ENCODE peak calls at places on chromosomes 4 and X, in ten cellular contexts. W is right lobe of liver, J is stomach, T is ascending aorta, B is astrocyte, N is A549, Z is cardiac muscle cell, M is heart right ventricle, A is transverse colon, C is suprapubic skin. Y is an unnamed sample. For H3K4me1, the result is how much of the 10 kb centered on the place peaks cover.

GRCh38 chr4:118712872-118713271 is 27.7 kb downstream of the METTL14 start:
- DNase-seq in Z (no peak), N (no peak), C (no peak), M (no peak), J (no peak), B (peak), T (no peak), W (no peak), A (no peak), Y (no peak)

GRCh38 chr4:38113551-38113950 is 153.4 kb downstream of the PTTG2 start:
- DNase-seq in B (no peak), Z (no peak), C (no peak), A (no peak), T (no peak), N (no peak), M (no peak), J (no peak), W (no peak), Y (no peak)

GRCh38 chrX:349196-349595 is 30.6 kb upstream of the GTPBP6 start:
- DNase-seq in B (no peak), J (no peak), M (no peak), Z (peak), W (peak), A (no peak), C (no peak), T (no peak), N (no peak), Y (no peak)

GRCh38 chrX:110341189-110342035 is 17.2 kb upstream of the RTL9 start:
- DNase-seq in J (no peak), A (no peak), N (peak), W (no peak), T (no peak), C (no peak), Z (no peak), M (no peak), B (peak), Y (no peak)

GRCh38 chrX:150334998-150335397 is 28.1 kb upstream of the MAMLD1 start:
- DNase-seq in W (no peak), A (no peak), Z (no peak), N (no peak), B (no peak), C (no peak), M (no peak), T (no peak), J (no peak), Y (no peak)

GRCh38 chr4:165415910-165416309 is 37.1 kb downstream of the CPE start:
- DNase-seq in T (no peak), N (no peak), B (no peak), W (no peak), Z (no peak), C (no peak), M (no peak), J (no peak), A (no peak), Y (no peak)

GRCh38 chrX:104351173-104351769 is 96.5 kb upstream of the ESX1 start:
- DNase-seq in W (no peak), B (peak), J (no peak), Z (no peak), M (no peak), A (no peak), N (peak), T (no peak), C (no peak), Y (no peak)

GRCh38 chrX:50905334-50905733 is 5.2 kb upstream of the BMP15 start:
- DNase-seq in B (no peak), M (no peak), A (peak), T (no peak), N (peak), W (no peak), Z (no peak), C (no peak), J (no peak), Y (no peak)

GRCh38 chr4:76168688-76169087 is 20.5 kb upstream of the NUP54 start:
- DNase-seq in J (no peak), Z (no peak), A (no peak), W (no peak), N (no peak), B (no peak), C (no peak), T (no peak), M (no peak), Y (no peak)

GRCh38 chr4:154208424-154208823 is 283.2 kb downstream of the DCHS2 start:
- DNase-seq in N (no peak), M (no peak), J (no peak), W (no peak), C (no peak), Z (no peak), T (no peak), B (no peak), A (no peak), Y (no peak)

GRCh38 chr4:159867673-159868072 is 764.8 kb downstream of the RAPGEF2 start:
- DNase-seq in N (no peak), W (no peak), M (no peak), T (no peak), B (no peak), A (no peak), J (no peak), C (no peak), Z (no peak), Y (no peak)

GRCh38 chrX:39258331-39258730 is 457.1 kb downstream of the MID1IP1 start:
- DNase-seq in M (no peak), Z (peak), A (no peak), N (no peak), B (peak), W (no peak), T (no peak), C (no peak), J (no peak), Y (no peak)

GRCh38 chr4:152581536-152582160 is 45.8 kb upstream of the FBXW7 start:
- DNase-seq in Z (no peak), B (no peak), M (no peak), J (no peak), N (no peak), W (no peak), A (no peak), C (no peak), T (no peak), Y (no peak)

GRCh38 chr4:186669159-186669720 is 54.4 kb downstream of the FAT1 start:
- DNase-seq in W (no peak), C (no peak), A (no peak), B (peak), T (no peak), M (no peak), Z (peak), N (peak), J (no peak), Y (no peak)

GRCh38 chrX:100654256-100654655 is 10.3 kb downstream of the SRPX2 start:
- DNase-seq in B (no peak), N (peak), Z (peak), J (no peak), W (no peak), T (no peak), A (no peak), M (no peak), C (no peak), Y (no peak)

GRCh38 chrX:154090731-154091130 is 6.8 kb downstream of the MECP2 start:
- DNase-seq in W (no peak), M (no peak), B (no peak), Z (no peak), N (no peak), T (no peak), J (no peak), C (no peak), A (no peak), Y (no peak)

GRCh38 chr4:116427666-116428065 is 657.7 kb downstream of the TRAM1L1 start:
- DNase-seq in J (no peak), N (no peak), A (no peak), Z (no peak), M (no peak), B (no peak), C (no peak), T (no peak), W (no peak), Y (no peak)

GRCh38 chr4:4406455-4407298 is 19.8 kb downstream of the NSG1 start:
- DNase-seq in C (no peak), A (no peak), N (no peak), B (no peak), W (no peak), M (no peak), Z (no peak), T (no peak), J (no peak), Y (no peak)

GRCh38 chrX:20397587-20397986 is 130.9 kb upstream of the RPS6KA3 start:
- DNase-seq in W (no peak), C (no peak), J (no peak), M (no peak), Z (no peak), T (no peak), B (no peak), N (no peak), A (no peak), Y (no peak)

GRCh38 chr4:2691952-2692435 is 64.1 kb downstream of the TNIP2 start:
- DNase-seq in A (no peak), C (no peak), J (no peak), N (no peak), B (no peak), M (no peak), W (no peak), T (no peak), Z (no peak), Y (no peak)

DNA sequence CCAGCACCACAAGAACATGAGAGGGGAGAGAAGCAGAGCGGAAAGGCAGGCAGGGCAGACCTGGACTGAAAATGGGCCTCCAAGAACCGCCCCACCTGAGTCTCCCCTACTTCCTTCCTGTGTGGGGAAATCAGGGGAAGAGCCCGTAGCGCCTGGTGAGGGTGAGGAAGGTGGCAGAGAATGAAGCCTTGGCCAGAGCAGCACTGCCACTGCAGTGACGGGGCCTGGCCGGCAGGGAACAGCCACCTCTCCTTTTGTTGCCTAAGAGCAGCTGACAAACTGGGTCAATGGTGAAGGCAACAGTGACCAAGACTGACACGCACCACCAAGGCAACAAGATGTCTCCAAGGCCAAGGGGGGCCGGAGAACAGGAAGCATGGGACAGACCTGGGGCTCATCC is 58.4 kb upstream of the CBR4 start:
- DNase-seq in W (no peak), A (no peak), C (no peak), M (no peak), N (no peak), J (no peak), B (no peak), Z (no peak), T (no peak), Y (no peak)
- H3K4me3 ChIP-seq in W (no peak), A (no peak), C (no peak), M (no peak), N (no peak), J (no peak), B (no peak), Z (no peak), T (no peak), Y (no peak)

DNA sequence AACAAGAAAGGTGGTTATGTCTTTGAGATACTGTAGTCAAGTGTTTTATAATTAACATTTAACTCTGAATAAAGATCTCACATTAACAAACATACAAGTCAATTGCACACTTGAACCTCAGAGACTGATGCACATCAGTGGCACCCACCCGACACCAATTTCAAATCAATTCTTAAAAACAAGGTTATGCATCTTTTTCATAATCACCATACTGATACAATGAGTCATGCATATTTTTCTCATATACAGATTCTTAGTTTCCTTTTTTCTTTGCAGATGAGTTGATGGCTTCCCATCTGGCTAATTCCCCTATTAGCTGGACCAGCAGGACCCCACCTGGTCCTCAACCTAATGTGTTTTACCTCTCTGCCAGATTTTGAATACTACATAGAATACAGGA is 136.2 kb upstream of the RPL34 start:
- DNase-seq in Z (no peak), J (no peak), T (no peak), B (no peak), A (no peak), C (no peak), N (no peak), M (no peak), W (no peak), Y (no peak)
- H3K4me1 ChIP-seq in Z (under half), J (under half), T (under half), B (under half), A (under half), C (under half), N (under half), M (under half), W (under half), Y (under half)

DNA sequence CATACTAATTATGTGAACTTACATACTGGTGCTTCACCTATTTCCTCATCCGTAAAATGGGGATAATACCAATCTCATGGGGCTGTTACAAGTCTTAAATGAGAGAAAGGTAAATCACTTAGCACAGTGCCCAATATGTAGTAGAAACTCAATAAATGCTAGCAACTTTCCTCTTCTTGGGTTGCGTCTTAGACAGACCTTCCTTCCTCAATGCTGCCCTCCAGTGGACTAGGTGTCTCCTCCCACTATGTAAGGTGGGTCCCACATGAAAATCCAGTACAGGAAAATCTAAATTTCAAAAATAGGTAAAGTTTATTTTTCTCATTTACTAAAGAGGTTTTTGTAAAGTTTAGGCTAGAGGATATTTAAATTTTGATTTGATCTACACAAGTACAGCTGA is 20.6 kb downstream of the ZDHHC9 start:
- DNase-seq in W (no peak), M (peak), J (peak), N (peak), T (no peak), Z (peak), B (no peak), C (no peak), A (peak), Y (no peak)
- TF ChIP-seq CTCF in W (peak), M (peak), J (no peak), N (peak), T (peak), Z (peak), B (peak), C (no peak), A (peak), Y (peak)

GRCh38 chr4:71231073-71231752 is 107.6 kb upstream of the SLC4A4 start:
- DNase-seq in C (peak), M (peak), T (peak), B (peak), N (no peak), J (peak), W (peak), A (peak), Z (peak), Y (peak)
- H3K4me3 ChIP-seq in C (no peak), M (peak), T (no peak), B (no peak), N (no peak), J (no peak), W (no peak), A (no peak), Z (no peak), Y (no peak)